ENCODE peak calls at places on chromosome 14, in six cellular contexts. C is endothelial cell of umbilical vein, V is esophagus squamous epithelium, P is gastrocnemius medialis, O is heart left ventricle, E is ovary. S is an unnamed sample.

GRCh38 chr14:63650336-63650952 is 8.8 kb upstream of the WDR89 start:
- DNase-seq in C (no peak), V (no peak), P (no peak), O (no peak), E (no peak), S (no peak)

GRCh38 chr14:38930022-38930421 is 173.0 kb downstream of the SEC23A start:
- DNase-seq in C (no peak), V (no peak), P (no peak), O (no peak), E (no peak), S (no peak)

GRCh38 chr14:30779210-30779609 is 95.1 kb upstream of the COCH start:
- DNase-seq in C (no peak), V (no peak), P (no peak), O (no peak), E (no peak), S (no peak)

GRCh38 chr14:50608302-50608851 is 48.4 kb downstream of the ATL1 start:
- DNase-seq in C (no peak), V (no peak), P (no peak), O (no peak), E (no peak), S (no peak)

GRCh38 chr14:90846511-90846910 is 30.3 kb upstream of the TTC7B start:
- DNase-seq in C (no peak), V (no peak), P (no peak), O (no peak), E (no peak), S (no peak)

GRCh38 chr14:50533806-50534205 is 1.4 kb upstream of the MAP4K5 start:
- DNase-seq in C (no peak), V (no peak), P (no peak), O (no peak), E (no peak), S (no peak)

GRCh38 chr14:37501877-37502276 is 93.2 kb downstream of the FOXA1 start:
- DNase-seq in C (no peak), V (no peak), P (no peak), O (no peak), E (no peak), S (no peak)

GRCh38 chr14:74917646-74918081 is 5.4 kb downstream of the RPS6KL1 start:
- DNase-seq in C (no peak), V (no peak), P (peak), O (peak), E (peak), S (peak)

GRCh38 chr14:21049263-21049662 is 7.1 kb downstream of the RNASE7 start:
- DNase-seq in C (no peak), V (no peak), P (no peak), O (no peak), E (no peak), S (no peak)

GRCh38 chr14:85024931-85025330 is 505.0 kb upstream of the FLRT2 start:
- DNase-seq in C (no peak), V (no peak), P (no peak), O (no peak), E (no peak), S (no peak)

GRCh38 chr14:77067632-77068514 is 30.2 kb upstream of the CIPC start:
- DNase-seq in C (peak), V (no peak), P (peak), O (peak), E (peak), S (peak)

GRCh38 chr14:75156901-75157300 is 19.5 kb downstream of the TMED10 start:
- DNase-seq in C (no peak), V (no peak), P (no peak), O (no peak), E (no peak), S (no peak)

GRCh38 chr14:57526942-57527341 is 33.3 kb upstream of the CCDC198 start:
- DNase-seq in C (no peak), V (no peak), P (no peak), O (no peak), E (no peak), S (no peak)

GRCh38 chr14:73344304-73344703 is 107.0 kb downstream of the PAPLN start:
- DNase-seq in C (no peak), V (no peak), P (no peak), O (no peak), E (no peak), S (no peak)

GRCh38 chr14:33930464-33930863 is 20.4 kb downstream of the EGLN3 start:
- DNase-seq in C (no peak), V (no peak), P (no peak), O (no peak), E (no peak), S (no peak)

GRCh38 chr14:100076630-100077029 is 11.4 kb downstream of the EVL start:
- DNase-seq in C (no peak), V (no peak), P (peak), O (no peak), E (peak), S (no peak)

GRCh38 chr14:37601849-37602248 is 6.4 kb downstream of the TTC6 start:
- DNase-seq in C (no peak), V (no peak), P (no peak), O (no peak), E (no peak), S (no peak)

DNA sequence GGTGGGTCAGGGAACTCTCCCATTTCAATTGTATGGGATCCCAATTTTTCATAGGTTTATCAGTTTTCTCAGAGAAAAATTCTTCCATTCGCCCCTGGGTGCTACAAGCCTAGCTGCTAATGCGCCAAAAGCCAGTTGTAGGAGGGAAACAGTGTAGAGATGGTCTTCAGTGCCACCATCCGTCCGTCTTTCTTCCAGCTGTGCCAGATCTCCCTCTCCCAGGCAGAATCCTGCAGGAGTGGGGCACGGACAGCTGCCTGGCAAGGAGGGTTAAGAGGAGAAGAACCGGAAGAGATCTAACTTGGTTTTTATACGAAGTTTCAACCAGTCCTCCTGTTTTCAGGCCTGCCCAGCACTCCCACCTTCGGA is 38.9 kb upstream of the FUT8 start:
- DNase-seq in C (no peak), V (no peak), P (peak), O (no peak), E (no peak), S (no peak)
- TF ChIP-seq CTCF in C (no peak), V (peak), P (peak), O (no peak), E (no peak), S (no peak)

GRCh38 chr14:92573761-92574498 is 60.3 kb downstream of the RIN3 start:
- DNase-seq in C (no peak), V (no peak), P (no peak), O (no peak), E (no peak), S (no peak)
- H3K27ac ChIP-seq in C (no peak), V (no peak), P (no peak), O (no peak), E (no peak), S (no peak)

GRCh38 chr14:70907996-70908917 is 998 bp downstream of the PCNX1 start:
- DNase-seq in C (peak), V (no peak), P (peak), O (peak), E (peak), S (peak)
- TF ChIP-seq POLR2A in C (peak), V (no peak), P (no peak), O (no peak), E (peak), S (peak)

GRCh38 chr14:24241829-24242443 is 487 bp downstream of the TINF2 start:
- DNase-seq in C (no peak), V (peak), P (peak), O (peak), E (peak), S (peak)
- TF ChIP-seq CTCF in C (peak), V (peak), P (peak), O (peak), E (peak), S (peak)

GRCh38 chr14:101480022-101480746 is 81.1 kb upstream of the DIO3 start:
- DNase-seq in C (no peak), V (no peak), P (no peak), O (no peak), E (peak), S (no peak)

GRCh38 chr14:101482066-101482465 is 79.2 kb upstream of the DIO3 start:
- DNase-seq in C (no peak), V (no peak), P (no peak), O (no peak), E (no peak), S (no peak)

GRCh38 chr14:101483829-101484228 is 77.5 kb upstream of the DIO3 start:
- DNase-seq in C (no peak), V (no peak), P (no peak), O (no peak), E (no peak), S (no peak)

GRCh38 chr14:101480747-101481530 is 80.4 kb upstream of the DIO3 start:
- DNase-seq in C (no peak), V (no peak), P (no peak), O (no peak), E (peak), S (no peak)

DNA sequence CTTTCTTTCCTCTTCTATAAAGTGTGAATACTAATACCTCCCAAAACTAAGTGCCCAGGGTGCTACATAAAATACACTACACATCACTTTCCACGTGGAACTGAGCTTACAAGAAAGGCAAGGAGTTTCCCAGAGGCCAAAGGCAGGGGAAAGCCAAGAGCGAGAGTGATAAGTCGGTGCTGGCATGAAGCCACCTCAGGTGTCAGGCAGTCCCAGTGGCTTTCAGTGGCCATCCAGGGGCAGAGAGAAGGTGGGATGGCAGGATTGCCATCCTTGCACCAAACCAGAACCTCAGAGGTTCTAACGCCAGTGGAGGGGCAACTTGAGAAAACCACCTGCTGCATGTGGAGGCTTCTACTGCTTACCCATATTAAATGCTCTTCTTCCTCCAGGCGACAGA is 79.7 kb upstream of the DIO3 start:
- DNase-seq in C (no peak), V (no peak), P (no peak), O (no peak), E (peak), S (no peak)
- H3K27ac ChIP-seq in C (no peak), V (no peak), P (no peak), O (no peak), E (no peak), S (no peak)

DNA sequence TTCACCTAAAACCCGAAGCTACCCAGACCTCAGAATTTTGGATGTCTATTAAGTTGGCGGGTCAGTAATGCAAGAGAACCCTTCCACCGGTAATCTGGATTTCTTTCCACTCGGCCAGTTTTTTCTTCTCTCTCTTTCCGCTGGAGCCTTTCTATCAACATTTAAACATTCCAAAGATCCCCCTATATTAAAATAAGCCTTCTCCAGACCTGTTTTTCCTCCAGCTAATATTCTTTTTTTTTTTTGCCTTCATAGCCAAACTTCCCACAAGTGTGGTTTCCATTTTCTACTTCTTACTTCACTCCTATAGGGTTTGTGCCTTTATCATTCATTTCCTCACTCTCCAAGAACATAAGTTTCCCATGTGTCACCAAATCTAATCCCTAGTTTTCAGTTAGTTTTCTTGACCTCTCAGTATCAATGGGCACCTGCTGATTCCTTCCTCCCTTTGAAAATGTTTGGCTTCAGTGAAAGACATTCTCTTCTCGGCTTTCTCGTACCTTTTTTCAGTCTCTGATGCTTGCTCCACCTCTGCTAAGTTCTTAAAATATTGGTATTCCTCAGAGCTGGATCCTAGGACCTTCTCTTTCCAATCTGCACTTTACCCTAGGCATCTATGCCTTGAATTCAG is 592 bp upstream of the SDR39U1 start:
- DNase-seq in C (peak), V (no peak), P (no peak), O (no peak), E (no peak), S (no peak)
- TF ChIP-seq POLR2A in C (peak), V (no peak), P (no peak), O (no peak), E (no peak), S (no peak)

GRCh38 chr14:105093426-105094192 is 28.4 kb upstream of the GPR132 start:
- DNase-seq in C (peak), V (no peak), P (no peak), O (peak), E (peak), S (no peak)
- TF ChIP-seq CTCF in C (peak), V (peak), P (no peak), O (peak), E (peak), S (peak)

GRCh38 chr14:54792288-54792687 is 110.3 kb downstream of the GCH1 start:
- DNase-seq in C (no peak), V (no peak), P (no peak), O (no peak), E (no peak), S (no peak)

GRCh38 chr14:54791001-54791400 is 111.6 kb downstream of the GCH1 start:
- DNase-seq in C (no peak), V (no peak), P (no peak), O (no peak), E (no peak), S (no peak)

GRCh38 chr14:54789166-54789565 is 113.5 kb downstream of the GCH1 start:
- DNase-seq in C (no peak), V (no peak), P (no peak), O (no peak), E (no peak), S (no peak)

GRCh38 chr14:54788701-54789100 is 113.9 kb downstream of the GCH1 start:
- DNase-seq in C (no peak), V (no peak), P (no peak), O (no peak), E (no peak), S (no peak)

DNA sequence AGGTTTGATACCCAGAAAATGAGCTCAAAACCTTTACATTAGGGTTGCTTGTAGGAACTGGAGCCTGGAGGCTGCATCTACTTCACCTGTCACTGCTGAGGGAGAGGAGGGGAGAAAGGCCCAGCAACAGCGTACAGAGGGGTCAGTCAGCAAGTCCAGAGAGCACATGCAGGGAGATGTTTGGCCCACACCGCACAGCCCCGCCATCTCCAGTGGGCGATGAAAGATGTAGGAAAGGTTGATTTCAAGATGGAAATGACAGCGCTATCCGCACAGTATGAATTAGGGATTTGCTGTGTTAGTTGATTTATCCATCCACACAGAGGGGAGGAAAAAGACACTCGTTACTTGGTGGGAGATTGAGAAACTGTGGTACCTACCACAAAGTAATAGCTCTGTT is 112.5 kb downstream of the GCH1 start:
- DNase-seq in C (no peak), V (no peak), P (no peak), O (no peak), E (no peak), S (no peak)
- H3K27ac ChIP-seq in C (no peak), V (no peak), P (no peak), O (no peak), E (no peak), S (no peak)

GRCh38 chr14:24430143-24430681 is 458 bp downstream of the KHNYN start:
- DNase-seq in C (peak), V (no peak), P (peak), O (peak), E (peak), S (peak)

GRCh38 chr14:24429395-24430142 is at the start of the genes CBLN3 and KHNYN:
- DNase-seq in C (peak), V (peak), P (peak), O (peak), E (peak), S (peak)

GRCh38 chr14:24432259-24433131 is 2.7 kb downstream of the KHNYN start:
- DNase-seq in C (no peak), V (no peak), P (no peak), O (no peak), E (peak), S (no peak)

GRCh38 chr14:24431569-24432258 is 2.0 kb downstream of the KHNYN start:
- DNase-seq in C (peak), V (peak), P (peak), O (peak), E (peak), S (peak)

DNA sequence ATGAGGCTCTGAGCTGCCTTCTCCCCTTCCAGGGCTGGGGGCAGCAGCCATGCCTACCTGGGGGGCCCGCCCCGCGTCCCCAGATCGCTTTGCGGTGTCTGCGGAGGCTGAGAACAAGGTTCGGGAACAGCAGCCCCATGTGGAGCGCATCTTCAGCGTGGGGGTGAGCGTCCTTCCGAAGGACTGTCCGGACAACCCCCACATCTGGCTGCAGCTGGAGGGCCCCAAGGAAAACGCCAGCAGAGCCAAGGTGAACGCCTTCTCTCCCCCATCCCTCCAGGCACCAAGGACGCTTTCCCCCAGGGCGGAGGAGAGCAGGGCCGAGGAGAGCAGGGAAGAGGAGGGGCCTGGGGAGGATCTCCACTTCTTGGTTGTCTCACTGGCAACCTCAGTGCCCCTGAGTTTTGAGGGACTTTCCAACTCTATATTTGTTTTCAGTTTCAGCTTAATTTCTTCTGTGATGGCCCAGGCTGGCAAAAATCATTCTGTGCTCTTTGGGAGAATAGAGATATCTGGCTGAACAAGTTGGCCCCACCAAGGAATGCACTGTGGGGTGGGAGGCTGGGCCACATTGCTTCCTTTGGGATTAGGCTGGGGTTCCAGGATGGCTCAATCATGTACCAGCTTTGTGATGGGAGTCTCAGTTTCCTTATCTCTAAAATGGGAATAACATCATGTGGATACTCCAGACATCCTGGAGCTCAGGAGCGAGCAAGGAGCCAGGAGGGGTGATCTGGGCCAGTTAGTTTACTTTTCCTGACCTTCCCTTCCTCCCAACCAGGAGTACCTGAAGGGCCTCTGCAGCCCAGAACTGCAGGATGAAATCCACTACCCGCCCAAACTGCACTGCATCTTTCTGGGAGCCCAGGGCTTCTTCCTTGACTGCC is 1.2 kb downstream of the KHNYN start:
- DNase-seq in C (peak), V (no peak), P (no peak), O (no peak), E (peak), S (no peak)
- TF ChIP-seq POLR2A in C (no peak), V (no peak), P (no peak), O (no peak), E (no peak), S (no peak)

DNA sequence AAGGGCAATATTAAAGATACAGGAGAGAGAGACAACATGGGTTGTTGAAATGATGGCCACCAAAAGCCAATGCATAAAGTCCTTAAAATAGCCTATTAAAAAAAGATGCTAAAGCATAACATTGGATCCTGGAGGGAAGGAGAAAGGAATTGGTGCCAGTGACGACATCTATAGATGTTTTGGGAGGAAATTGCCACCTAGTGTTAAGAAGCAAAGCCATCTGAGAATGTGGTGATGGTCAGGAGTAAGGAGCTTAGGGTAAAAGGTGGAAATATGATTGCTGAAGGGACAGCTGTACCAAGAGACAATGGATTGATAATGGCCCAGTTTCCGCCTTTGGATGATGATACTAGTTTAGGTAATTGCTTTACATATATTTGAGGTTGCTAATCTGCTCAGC is 85.1 kb downstream of the TMEM30B start:
- DNase-seq in C (no peak), V (no peak), P (no peak), O (no peak), E (no peak), S (no peak)
- TF ChIP-seq CTCF in C (no peak), V (no peak), P (no peak), O (no peak), E (no peak), S (no peak)